ENCODE peak calls at places on chromosomes 11 and 22, in eight cellular contexts. H, N, X, M, K, O, L and T are unnamed samples.

GRCh38 chr11:3105791-3106735 is 48.8 kb upstream of the CARS1 start:
- DNase-seq in H (peak; percentile 45), N (no peak), X (peak; percentile 16), M (no peak), K (no peak), O (no peak), L (peak; percentile 9), T (peak; percentile 39)

GRCh38 chr22:50727678-50728522 is 10.1 kb upstream of the ACR start:
- DNase-seq in H (peak; percentile 26), N (no peak), X (no peak), M (no peak), K (no peak), O (no peak), L (no peak), T (no peak)

GRCh38 chr11:104891135-104891534 is 7.1 kb downstream of the CASP12 start:
- DNase-seq in H (no peak), N (peak; percentile 72), X (no peak), M (no peak), K (no peak), O (no peak), L (no peak), T (no peak)

GRCh38 chr11:110645253-110645652 is 67.0 kb downstream of the ARHGAP20 start:
- DNase-seq in H (no peak), N (no peak), X (no peak), M (no peak), K (no peak), O (no peak), L (no peak), T (no peak)

GRCh38 chr11:124717786-124718634 is 21.7 kb upstream of the NRGN start:
- DNase-seq in H (peak; percentile 62), N (peak; percentile 51), X (no peak), M (no peak), K (no peak), O (peak; percentile 22), L (no peak), T (no peak)

GRCh38 chr11:17991799-17992433 is 20.9 kb downstream of the SERGEF start:
- DNase-seq in H (no peak), N (peak; percentile 45), X (peak; percentile 40), M (no peak), K (peak; percentile 29), O (peak; percentile 60), L (no peak), T (no peak)

GRCh38 chr11:64924910-64925284 is 408 bp downstream of the PPP2R5B start:
- DNase-seq in H (no peak), N (peak; percentile 28), X (peak; percentile 33), M (no peak), K (no peak), O (peak; percentile 26), L (no peak), T (no peak)

GRCh38 chr11:2725367-2726300 is 25.8 kb upstream of the KCNQ1OT1 start:
- DNase-seq in H (peak; percentile 85), N (no peak), X (no peak), M (no peak), K (no peak), O (peak; percentile 56), L (no peak), T (peak; percentile 68)

GRCh38 chr11:130611791-130612251 is 163.4 kb downstream of the ADAMTS15 start:
- DNase-seq in H (no peak), N (peak; percentile 94), X (no peak), M (no peak), K (no peak), O (no peak), L (no peak), T (no peak)

GRCh38 chr11:587978-588380 is 11.7 kb downstream of the PHRF1 start:
- DNase-seq in H (no peak), N (peak; percentile 79), X (no peak), M (no peak), K (no peak), O (no peak), L (no peak), T (no peak)

GRCh38 chr11:76604652-76605241 is 65.8 kb downstream of the LRRC32 start:
- DNase-seq in H (peak; percentile 82), N (peak; percentile 65), X (peak; percentile 63), M (no peak), K (peak; percentile 81), O (no peak), L (no peak), T (no peak)

GRCh38 chr22:48757581-48757980 is 1070.1 kb downstream of the BRD1 start:
- DNase-seq in H (peak; percentile 26), N (no peak), X (peak; percentile 13), M (no peak), K (no peak), O (no peak), L (peak; percentile 3), T (peak; percentile 30)

GRCh38 chr22:37205046-37205445 is 7.2 kb downstream of the SSTR3 start:
- DNase-seq in H (no peak), N (no peak), X (no peak), M (no peak), K (no peak), O (no peak), L (no peak), T (no peak)

GRCh38 chr11:45654242-45654641 is 11.2 kb downstream of the CHST1 start:
- DNase-seq in H (no peak), N (no peak), X (peak; percentile 15), M (no peak), K (no peak), O (peak; percentile 50), L (no peak), T (no peak)

GRCh38 chr11:45400594-45400993 is 114.5 kb upstream of the SYT13 start:
- DNase-seq in H (no peak), N (peak; percentile 73), X (no peak), M (no peak), K (peak; percentile 85), O (no peak), L (no peak), T (no peak)

GRCh38 chr11:105046898-105047579 is 1.9 kb upstream of the CARD16 start:
- DNase-seq in H (no peak), N (peak; percentile 99), X (peak; percentile 46), M (no peak), K (peak; percentile 93), O (no peak), L (no peak), T (peak; percentile 49)

GRCh38 chr11:109138200-109138599 is 283.8 kb upstream of the C11orf87 start:
- DNase-seq in H (no peak), N (peak; percentile 27), X (no peak), M (no peak), K (peak; percentile 3), O (no peak), L (no peak), T (no peak)

GRCh38 chr22:35783943-35784614 is 66.4 kb downstream of the APOL5 start:
- DNase-seq in H (no peak), N (peak; percentile 94), X (no peak), M (no peak), K (no peak), O (no peak), L (no peak), T (no peak)

GRCh38 chr11:22634897-22635629 is 9.4 kb upstream of the FANCF start:
- DNase-seq in H (no peak), N (peak; percentile 3), X (no peak), M (peak; percentile 13), K (no peak), O (no peak), L (no peak), T (no peak)

GRCh38 chr11:108007819-108008218 is 879 bp upstream of the CUL5 start:
- DNase-seq in H (no peak), N (no peak), X (no peak), M (no peak), K (no peak), O (no peak), L (no peak), T (no peak)